ENCODE peak calls at places on chromosomes 6 and 20, in nine cellular contexts. O is right cardiac atrium, U is aorta, R is heart right ventricle, M is thyroid gland, C is upper lobe of right lung, E is Karpas-422, V is vagina, L is fibroblast of lung. J is an unnamed sample.
A peak's percentile ranks its signal among the peaks of the same experiment; 100 is the strongest.

GRCh38 chr6:122747573-122747972 is 31.9 kb upstream of the FABP7 start:
- DNase-seq in O (no peak), U (no peak), R (no peak), M (no peak), C (no peak), E (peak; percentile 49), V (no peak), L (no peak), J (no peak)

GRCh38 chr6:133748628-133749027 is 140.3 kb upstream of the TCF21 start:
- DNase-seq in O (no peak), U (no peak), R (no peak), M (no peak), C (no peak), E (no peak), V (no peak), L (peak; percentile 90), J (no peak)

GRCh38 chr20:4661191-4661590 is 60.5 kb upstream of the PRND start:
- DNase-seq in O (no peak), U (no peak), R (no peak), M (peak; percentile 8), C (no peak), E (no peak), V (peak; percentile 54), L (no peak), J (peak; percentile 36)

GRCh38 chr20:18986146-18986830 is 172.7 kb downstream of the SCP2D1 start:
- DNase-seq in O (no peak), U (no peak), R (no peak), M (no peak), C (no peak), E (peak; percentile 31), V (peak; percentile 87), L (no peak), J (no peak)

GRCh38 chr20:5722927-5723326 is 27.3 kb upstream of the SHLD1 start:
- DNase-seq in O (no peak), U (no peak), R (no peak), M (no peak), C (no peak), E (no peak), V (no peak), L (no peak), J (no peak)

GRCh38 chr20:17735206-17735804 is 35.5 kb downstream of the BANF2 start:
- DNase-seq in O (no peak), U (no peak), R (no peak), M (peak; percentile 19), C (no peak), E (no peak), V (no peak), L (peak; percentile 61), J (no peak)

GRCh38 chr6:162864901-162865300 is 137.1 kb downstream of the PACRG start:
- DNase-seq in O (no peak), U (no peak), R (no peak), M (no peak), C (no peak), E (no peak), V (no peak), L (peak; percentile 40), J (no peak)

GRCh38 chr6:11731423-11731822 is 47.2 kb downstream of the ADTRP start:
- DNase-seq in O (no peak), U (no peak), R (no peak), M (peak; percentile 49), C (no peak), E (no peak), V (no peak), L (no peak), J (no peak)

GRCh38 chr20:22577515-22578220 is 6.7 kb downstream of the FOXA2 start:
- DNase-seq in O (no peak), U (no peak), R (no peak), M (no peak), C (peak; percentile 88), E (no peak), V (no peak), L (no peak), J (no peak)

GRCh38 chr6:161079566-161080262 is 88.1 kb downstream of the MAP3K4 start:
- DNase-seq in O (peak; percentile 19), U (no peak), R (no peak), M (no peak), C (no peak), E (no peak), V (no peak), L (peak; percentile 50), J (peak; percentile 86)

GRCh38 chr6:129659167-129659566 is 50.8 kb downstream of the ARHGAP18 start:
- DNase-seq in O (no peak), U (no peak), R (no peak), M (no peak), C (no peak), E (no peak), V (no peak), L (no peak), J (no peak)

GRCh38 chr20:37529214-37529967 is 1.7 kb upstream of the BLCAP start:
- DNase-seq in O (no peak), U (no peak), R (no peak), M (no peak), C (no peak), E (peak; percentile 63), V (peak; percentile 70), L (no peak), J (no peak)

GRCh38 chr20:38724603-38725457 is 544 bp downstream of the SLC32A1 start:
- DNase-seq in O (no peak), U (no peak), R (no peak), M (no peak), C (no peak), E (no peak), V (no peak), L (no peak), J (peak; percentile 8)

GRCh38 chr20:38726849-38727601 is 2.7 kb downstream of the SLC32A1 start:
- DNase-seq in O (no peak), U (no peak), R (no peak), M (peak; percentile 9), C (no peak), E (peak; percentile 70), V (no peak), L (peak; percentile 15), J (no peak)

GRCh38 chr20:38725959-38726848 is 1.9 kb downstream of the SLC32A1 start:
- DNase-seq in O (no peak), U (no peak), R (peak; percentile 41), M (peak; percentile 14), C (no peak), E (no peak), V (no peak), L (peak; percentile 34), J (peak; percentile 30)

GRCh38 chr20:38723982-38724602 is at the start of gene SLC32A1:
- DNase-seq in O (no peak), U (no peak), R (no peak), M (no peak), C (no peak), E (no peak), V (no peak), L (no peak), J (no peak)

GRCh38 chr20:38725458-38725958 is 1.2 kb downstream of the SLC32A1 start:
- DNase-seq in O (no peak), U (no peak), R (no peak), M (no peak), C (no peak), E (no peak), V (no peak), L (no peak), J (peak; percentile 23)
- H3K4me1 ChIP-seq in O (no peaks in the 10 kb centered on the region), U (no peaks in the 10 kb centered on the region), R (peaks cover 22% of the 10 kb centered on the region), M (peaks cover under 1% of the 10 kb centered on the region), C (peaks cover under 1% of the 10 kb centered on the region), E (no peaks in the 10 kb centered on the region), V (peaks cover 44% of the 10 kb centered on the region), L (no peaks in the 10 kb centered on the region), J (peaks cover 66% of the 10 kb centered on the region)

GRCh38 chr20:44807684-44808056 is 2.7 kb downstream of the RIMS4 start:
- DNase-seq in O (no peak), U (no peak), R (no peak), M (no peak), C (no peak), E (no peak), V (no peak), L (no peak), J (no peak)

GRCh38 chr20:44810061-44810390 is 320 bp downstream of the RIMS4 start:
- DNase-seq in O (no peak), U (peak; percentile 51), R (no peak), M (no peak), C (no peak), E (no peak), V (no peak), L (no peak), J (no peak)

GRCh38 chr20:44809380-44810060 is 826 bp downstream of the RIMS4 start:
- DNase-seq in O (no peak), U (no peak), R (no peak), M (peak; percentile 55), C (no peak), E (no peak), V (no peak), L (no peak), J (no peak)

GRCh38 chr20:44811150-44811685 is 872 bp upstream of the RIMS4 start:
- DNase-seq in O (no peak), U (no peak), R (no peak), M (no peak), C (no peak), E (no peak), V (no peak), L (no peak), J (no peak)

DNA sequence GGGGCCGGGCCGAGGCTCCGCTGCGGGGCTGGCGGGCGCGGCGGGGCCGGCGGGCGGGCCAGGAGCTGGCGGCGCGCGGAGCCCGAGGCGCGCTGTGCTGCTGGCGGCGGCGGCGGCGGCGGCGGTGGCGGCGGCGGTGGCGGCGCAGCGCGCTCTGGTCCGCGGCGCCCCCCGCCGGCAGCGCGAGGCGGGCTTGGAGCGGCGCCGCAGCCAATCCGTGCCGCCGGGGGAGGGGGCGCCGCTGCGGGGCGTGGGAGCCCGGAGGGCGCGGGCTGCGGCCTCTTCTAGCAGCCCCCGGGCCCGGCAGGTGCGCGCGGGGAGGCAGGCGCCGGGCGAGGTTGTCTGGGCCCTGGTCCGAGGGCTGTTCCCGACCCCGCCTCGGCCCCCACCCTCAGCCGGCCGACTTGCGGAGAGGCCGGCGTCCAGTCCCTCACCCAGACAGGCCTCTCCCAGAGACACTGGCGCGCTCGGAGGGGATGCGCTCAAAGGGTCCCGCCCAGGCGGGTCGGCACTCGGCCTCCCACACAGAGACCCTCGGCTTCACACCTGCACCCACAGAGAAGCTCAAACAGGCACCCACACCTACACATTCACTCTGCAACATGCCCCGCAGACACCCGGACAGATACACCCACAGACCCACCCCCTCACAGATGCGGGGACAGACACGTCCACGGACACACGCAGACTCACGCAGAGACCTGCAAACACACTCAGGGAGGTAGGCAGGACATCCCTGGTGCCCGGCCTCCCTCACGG is at the start of gene RIMS4:
- DNase-seq in O (no peak), U (no peak), R (no peak), M (peak; percentile 15), C (no peak), E (no peak), V (no peak), L (no peak), J (no peak)
- H3K27me3 ChIP-seq in O (no peaks in the 10 kb centered on the region), U (no peaks in the 10 kb centered on the region), R (peaks cover 8% of the 10 kb centered on the region), M (no peaks in the 10 kb centered on the region), C (peaks cover 51% of the 10 kb centered on the region), E (no peaks in the 10 kb centered on the region), V (peaks cover 5% of the 10 kb centered on the region), L (peaks cover 40% of the 10 kb centered on the region), J (peaks cover 35% of the 10 kb centered on the region)

GRCh38 chr6:83384751-83385150 is 46.1 kb downstream of the ME1 start:
- DNase-seq in O (no peak), U (no peak), R (no peak), M (no peak), C (no peak), E (no peak), V (no peak), L (no peak), J (no peak)
- H3K4me1 ChIP-seq in O (peaks cover 2% of the 10 kb centered on the region), U (peaks cover 1% of the 10 kb centered on the region), R (peaks cover 14% of the 10 kb centered on the region), M (no peaks in the 10 kb centered on the region), C (no peaks in the 10 kb centered on the region), E (no peaks in the 10 kb centered on the region), V (no peaks in the 10 kb centered on the region), L (peaks cover 9% of the 10 kb centered on the region), J (no peaks in the 10 kb centered on the region)

GRCh38 chr20:41927655-41928054 is 309.5 kb upstream of the CHD6 start:
- DNase-seq in O (no peak), U (no peak), R (no peak), M (no peak), C (no peak), E (no peak), V (no peak), L (no peak), J (no peak)
- H3K27me3 ChIP-seq in O (peaks cover 3% of the 10 kb centered on the region), U (no peaks in the 10 kb centered on the region), R (no peaks in the 10 kb centered on the region), M (no peaks in the 10 kb centered on the region), C (peaks cover 18% of the 10 kb centered on the region), E (peaks cover 3% of the 10 kb centered on the region), V (no peaks in the 10 kb centered on the region), L (no peaks in the 10 kb centered on the region), J (no peaks in the 10 kb centered on the region)